ENCODE peak calls at places on chromosome X, in ten cellular contexts. A, B, F, X, I, D, M, J, O and C are unnamed samples.

GRCh38 chrX:39577206-39577605 is 520.6 kb downstream of the BCOR start:
- DNase-seq in A (no peak), B (peak; percentile 58), F (no peak), X (no peak), I (no peak), D (no peak), M (no peak), J (no peak), O (no peak), C (no peak)

GRCh38 chrX:129641941-129642340 is 12.8 kb downstream of the APLN start:
- DNase-seq in A (no peak), B (peak; percentile 68), F (no peak), X (no peak), I (no peak), D (no peak), M (no peak), J (peak; percentile 23), O (no peak), C (no peak)

GRCh38 chrX:151973262-151973661 is 1.2 kb downstream of the GABRE start:
- DNase-seq in A (no peak), B (no peak), F (no peak), X (no peak), I (no peak), D (no peak), M (no peak), J (no peak), O (no peak), C (no peak)

GRCh38 chrX:107743995-107744394 is 31.6 kb downstream of the TSC22D3 start:
- DNase-seq in A (no peak), B (no peak), F (no peak), X (no peak), I (no peak), D (no peak), M (no peak), J (no peak), O (no peak), C (no peak)

GRCh38 chrX:119228506-119229290 is 7.4 kb upstream of the PGRMC1 start:
- DNase-seq in A (peak; percentile 46), B (peak; percentile 86), F (no peak), X (no peak), I (no peak), D (no peak), M (no peak), J (no peak), O (no peak), C (no peak)

GRCh38 chrX:74179071-74179470 is 124.9 kb upstream of the ZCCHC13 start:
- DNase-seq in A (no peak), B (peak; percentile 18), F (no peak), X (no peak), I (no peak), D (no peak), M (no peak), J (no peak), O (no peak), C (no peak)

GRCh38 chrX:100980608-100981497 is 11.3 kb downstream of the ARL13A start:
- DNase-seq in A (peak; percentile 34), B (peak; percentile 90), F (no peak), X (no peak), I (no peak), D (no peak), M (no peak), J (no peak), O (no peak), C (no peak)

GRCh38 chrX:150849486-150849885 is 49.0 kb downstream of the CD99L2 start:
- DNase-seq in A (no peak), B (no peak), F (no peak), X (no peak), I (no peak), D (no peak), M (no peak), J (no peak), O (no peak), C (no peak)

GRCh38 chrX:117038918-117039440 is 576.2 kb upstream of the CT83 start:
- DNase-seq in A (no peak), B (no peak), F (no peak), X (no peak), I (no peak), D (no peak), M (no peak), J (no peak), O (no peak), C (no peak)

GRCh38 chrX:154815274-154815818 is 10.1 kb upstream of the MPP1 start:
- DNase-seq in A (peak; percentile 43), B (no peak), F (no peak), X (no peak), I (no peak), D (no peak), M (no peak), J (no peak), O (no peak), C (no peak)

GRCh38 chrX:323721-324628 is 5.4 kb upstream of the GTPBP6 start:
- DNase-seq in A (no peak), B (peak; percentile 30), F (no peak), X (no peak), I (peak; percentile 13), D (peak; percentile 59), M (peak; percentile 42), J (peak; percentile 78), O (no peak), C (no peak)

GRCh38 chrX:22073928-22074327 is 41.8 kb downstream of the PHEX start:
- DNase-seq in A (no peak), B (no peak), F (no peak), X (no peak), I (no peak), D (no peak), M (no peak), J (no peak), O (no peak), C (no peak)

GRCh38 chrX:30530591-30530990 is 47.0 kb downstream of the TASL start:
- DNase-seq in A (peak; percentile 9), B (peak; percentile 50), F (no peak), X (no peak), I (no peak), D (no peak), M (no peak), J (no peak), O (no peak), C (no peak)

GRCh38 chrX:17805120-17805519 is 56.0 kb downstream of the RAI2 start:
- DNase-seq in A (no peak), B (no peak), F (no peak), X (no peak), I (no peak), D (no peak), M (no peak), J (no peak), O (no peak), C (no peak)

GRCh38 chrX:153245288-153245731 is 66.2 kb downstream of the MAGEA1 start:
- DNase-seq in A (no peak), B (no peak), F (no peak), X (no peak), I (no peak), D (no peak), M (no peak), J (no peak), O (no peak), C (peak; percentile 11)

GRCh38 chrX:109760241-109760921 is 27.3 kb upstream of the ACSL4 start:
- DNase-seq in A (no peak), B (no peak), F (no peak), X (no peak), I (no peak), D (no peak), M (no peak), J (no peak), O (no peak), C (peak; percentile 90)

GRCh38 chrX:18973527-18974192 is 10.3 kb downstream of the PHKA2 start:
- DNase-seq in A (no peak), B (no peak), F (no peak), X (no peak), I (no peak), D (no peak), M (no peak), J (no peak), O (no peak), C (peak; percentile 52)

GRCh38 chrX:132068405-132068804 is 45.3 kb downstream of the STK26 start:
- DNase-seq in A (no peak), B (no peak), F (no peak), X (no peak), I (no peak), D (no peak), M (no peak), J (no peak), O (no peak), C (no peak)

GRCh38 chrX:154727418-154728323 is 23.2 kb downstream of the GAB3 start:
- DNase-seq in A (no peak), B (peak; percentile 60), F (no peak), X (no peak), I (no peak), D (no peak), M (no peak), J (no peak), O (no peak), C (no peak)

GRCh38 chrX:112785323-112785722 is 55.3 kb downstream of the AMOT start:
- DNase-seq in A (no peak), B (no peak), F (no peak), X (no peak), I (no peak), D (no peak), M (no peak), J (no peak), O (no peak), C (no peak)

GRCh38 chrX:44314855-44315254 is 28.6 kb downstream of the EFHC2 start:
- DNase-seq in A (no peak), B (no peak), F (no peak), X (no peak), I (no peak), D (no peak), M (no peak), J (no peak), O (no peak), C (no peak)